ENCODE peak calls at places on chromosomes 13 and 19, in seven cellular contexts. U, F, G, W, N, X and V are unnamed samples.
A peak's percentile ranks its signal among the peaks of the same experiment; 100 is the strongest.

GRCh38 chr13:100809856-100810255 is 135.3 kb upstream of the TMTC4 start:
- DNase-seq in U (no peak), F (no peak), G (no peak), W (no peak), N (no peak), X (no peak), V (no peak)

GRCh38 chr13:95360464-95361097 is 59.3 kb upstream of the ABCC4 start:
- DNase-seq in U (no peak), F (no peak), G (no peak), W (no peak), N (no peak), X (no peak), V (no peak)

GRCh38 chr13:26457212-26457611 is 100.3 kb upstream of the WASF3 start:
- DNase-seq in U (no peak), F (no peak), G (no peak), W (no peak), N (no peak), X (peak; percentile 5), V (no peak)

GRCh38 chr13:74443623-74444022 is 309.4 kb upstream of the KLF12 start:
- DNase-seq in U (no peak), F (no peak), G (no peak), W (no peak), N (no peak), X (peak; percentile 32), V (no peak)

GRCh38 chr13:62779146-62779545 is 1363.5 kb upstream of the PCDH20 start:
- DNase-seq in U (peak; percentile 18), F (no peak), G (no peak), W (no peak), N (no peak), X (no peak), V (no peak)

GRCh38 chr13:98766120-98766519 is 13.6 kb upstream of the SLC15A1 start:
- DNase-seq in U (no peak), F (no peak), G (no peak), W (no peak), N (no peak), X (no peak), V (no peak)

GRCh38 chr19:19615086-19615485 is 3.4 kb downstream of the PBX4 start:
- DNase-seq in U (no peak), F (no peak), G (no peak), W (no peak), N (no peak), X (peak; percentile 21), V (no peak)

GRCh38 chr13:98370806-98371553 is 193.9 kb upstream of the RNF113B start:
- DNase-seq in U (no peak), F (peak; percentile 47), G (no peak), W (no peak), N (no peak), X (no peak), V (no peak)

GRCh38 chr13:25584975-25585374 is 213.2 kb downstream of the ATP8A2 start:
- DNase-seq in U (no peak), F (no peak), G (no peak), W (no peak), N (no peak), X (no peak), V (no peak)

GRCh38 chr19:55486971-55487883 is 1.0 kb upstream of the SSC5D start:
- DNase-seq in U (no peak), F (no peak), G (no peak), W (peak; percentile 67), N (peak; percentile 68), X (peak; percentile 77), V (no peak)

GRCh38 chr13:94390881-94391280 is 88.6 kb downstream of the DCT start:
- DNase-seq in U (no peak), F (no peak), G (no peak), W (no peak), N (no peak), X (no peak), V (no peak)

GRCh38 chr13:26474286-26474685 is 83.2 kb upstream of the WASF3 start:
- DNase-seq in U (no peak), F (no peak), G (no peak), W (no peak), N (no peak), X (no peak), V (no peak)

GRCh38 chr13:59424661-59425060 is 739.1 kb downstream of the DIAPH3 start:
- DNase-seq in U (no peak), F (no peak), G (no peak), W (no peak), N (no peak), X (no peak), V (no peak)

GRCh38 chr13:30705672-30706071 is 29.7 kb upstream of the ALOX5AP start:
- DNase-seq in U (no peak), F (no peak), G (no peak), W (no peak), N (no peak), X (peak; percentile 5), V (no peak)

GRCh38 chr19:1396768-1397679 is 4.3 kb downstream of the GAMT start:
- DNase-seq in U (no peak), F (no peak), G (no peak), W (no peak), N (no peak), X (no peak), V (no peak)

GRCh38 chr19:48544856-48545750 is 6.9 kb upstream of the SULT2B1 start:
- DNase-seq in U (peak; percentile 78), F (no peak), G (no peak), W (no peak), N (peak; percentile 28), X (no peak), V (no peak)

GRCh38 chr13:95354680-95355487 is 53.6 kb upstream of the ABCC4 start:
- DNase-seq in U (no peak), F (no peak), G (no peak), W (no peak), N (no peak), X (no peak), V (no peak)

GRCh38 chr19:57812201-57812600 is 2.5 kb downstream of the ZNF552 start:
- DNase-seq in U (no peak), F (no peak), G (no peak), W (no peak), N (no peak), X (no peak), V (no peak)

GRCh38 chr19:55437410-55437809 is 5.7 kb downstream of the SHISA7 start:
- DNase-seq in U (peak; percentile 85), F (peak; percentile 53), G (no peak), W (peak; percentile 47), N (peak; percentile 93), X (peak; percentile 87), V (peak; percentile 76)

GRCh38 chr13:95660981-95661581 is 15.9 kb upstream of the DNAJC3 start:
- DNase-seq in U (no peak), F (no peak), G (no peak), W (no peak), N (no peak), X (peak; percentile 42), V (no peak)

GRCh38 chr13:28100149-28101121 is at the start of gene FLT3:
- DNase-seq in U (peak; percentile 73), F (peak; percentile 18), G (peak; percentile 60), W (peak; percentile 22), N (peak; percentile 75), X (peak; percentile 17), V (peak; percentile 51)

GRCh38 chr19:31319465-31319864 is 29.8 kb downstream of the TSHZ3 start:
- DNase-seq in U (no peak), F (no peak), G (no peak), W (no peak), N (no peak), X (no peak), V (no peak)

GRCh38 chr13:43411741-43412140 is 375.0 kb downstream of the ENOX1 start:
- DNase-seq in U (no peak), F (peak; percentile 44), G (no peak), W (no peak), N (no peak), X (no peak), V (no peak)

GRCh38 chr19:15091918-15092753 is 10.1 kb downstream of the OR1I1 start:
- DNase-seq in U (peak; percentile 35), F (peak; percentile 15), G (no peak), W (peak; percentile 48), N (peak; percentile 41), X (peak; percentile 72), V (peak; percentile 63)

GRCh38 chr13:50592412-50593145 is 250.9 kb downstream of the DLEU7 start:
- DNase-seq in U (no peak), F (no peak), G (no peak), W (no peak), N (no peak), X (no peak), V (no peak)

GRCh38 chr19:53808710-53809125 is 15.4 kb downstream of the NLRP12 start:
- DNase-seq in U (peak; percentile 40), F (no peak), G (no peak), W (no peak), N (no peak), X (peak; percentile 85), V (no peak)
- TF ChIP-seq CTCF in U (no peak), F (peak; percentile 15), G (no peak), W (peak; percentile 21), N (peak; percentile 51), X (peak; percentile 86), V (no peak)

GRCh38 chr19:35805518-35806102 is 7.0 kb downstream of the PRODH2 start:
- DNase-seq in U (no peak), F (no peak), G (peak; percentile 15), W (no peak), N (no peak), X (no peak), V (no peak)
- TF ChIP-seq CTCF in U (no peak), F (no peak), G (no peak), W (no peak), N (no peak), X (no peak), V (no peak)

GRCh38 chr13:41848435-41849255 is 112.3 kb downstream of the VWA8 start:
- DNase-seq in U (no peak), F (no peak), G (no peak), W (no peak), N (no peak), X (no peak), V (peak; percentile 7)
- TF ChIP-seq CTCF in U (no peak), F (no peak), G (no peak), W (no peak), N (no peak), X (peak; percentile 23), V (no peak)

GRCh38 chr13:99766641-99767045 is 204.9 kb downstream of the ZIC5 start:
- DNase-seq in U (peak; percentile 22), F (no peak), G (no peak), W (no peak), N (no peak), X (no peak), V (no peak)
- TF ChIP-seq CTCF in U (peak; percentile 21), F (no peak), G (no peak), W (no peak), N (no peak), X (no peak), V (peak; percentile 32)